ENCODE peak calls at places on chromosomes 3 and 15, in ten cellular contexts. U, K, N, D, R, S, X, C, P and V are unnamed samples.

GRCh38 chr15:34049096-34049495 is 10.1 kb upstream of the AVEN start:
- DNase-seq in N (no peak), C (no peak), P (no peak), X (no peak), K (peak), S (peak), D (no peak), R (no peak), U (peak), V (no peak)

GRCh38 chr15:68347392-68347791 is 69.8 kb downstream of the FEM1B start:
- DNase-seq in U (peak), C (no peak), P (no peak), R (no peak), K (peak), N (no peak), D (no peak), X (no peak), S (no peak), V (no peak)

GRCh38 chr3:127216415-127217261 is 23.7 kb downstream of the PRR23E start:
- DNase-seq in R (no peak), K (no peak), S (peak), D (no peak), N (no peak), U (no peak), C (no peak), P (no peak), X (no peak), V (no peak)

GRCh38 chr3:39990532-39990931 is 181.1 kb downstream of the MYRIP start:
- DNase-seq in R (peak), S (peak), N (peak), K (peak), X (peak), P (no peak), D (peak), U (peak), C (no peak), V (peak)

GRCh38 chr3:195889843-195890407 is 18.4 kb downstream of the TNK2 start:
- DNase-seq in D (no peak), C (no peak), N (no peak), U (no peak), K (no peak), P (no peak), X (no peak), R (no peak), S (no peak), V (no peak)

GRCh38 chr15:85412956-85413854 is 32.8 kb downstream of the AKAP13 start:
- DNase-seq in K (peak), D (peak), X (peak), R (no peak), N (peak), U (peak), P (peak), C (no peak), S (peak), V (peak)

GRCh38 chr15:90697180-90697579 is 20.0 kb upstream of the BLM start:
- DNase-seq in K (no peak), P (no peak), C (no peak), X (no peak), N (no peak), S (no peak), D (no peak), U (no peak), R (no peak), V (no peak)

GRCh38 chr3:18740631-18741583 is 315.8 kb upstream of the SATB1 start:
- DNase-seq in D (peak), X (peak), C (no peak), R (no peak), P (no peak), N (peak), U (no peak), S (no peak), K (no peak), V (peak)

GRCh38 chr3:171376125-171376947 is 83.9 kb downstream of the TNIK start:
- DNase-seq in D (no peak), N (no peak), R (no peak), X (no peak), C (no peak), K (no peak), U (peak), P (no peak), S (no peak), V (no peak)

GRCh38 chr3:177744873-177745646 is 547.8 kb upstream of the TBL1XR1 start:
- DNase-seq in U (peak), N (no peak), P (no peak), X (no peak), K (peak), D (no peak), S (peak), R (no peak), C (no peak), V (peak)

GRCh38 chr3:126180477-126181397 is at the start of gene ALDH1L1:
- DNase-seq in R (peak), C (peak), D (no peak), N (peak), X (peak), P (peak), U (peak), K (peak), S (no peak), V (peak)

GRCh38 chr15:78315686-78316085 is 16.3 kb upstream of the SKIC8 start:
- DNase-seq in R (peak), X (peak), N (peak), C (no peak), P (no peak), S (peak), K (peak), D (peak), U (no peak), V (no peak)

DNA sequence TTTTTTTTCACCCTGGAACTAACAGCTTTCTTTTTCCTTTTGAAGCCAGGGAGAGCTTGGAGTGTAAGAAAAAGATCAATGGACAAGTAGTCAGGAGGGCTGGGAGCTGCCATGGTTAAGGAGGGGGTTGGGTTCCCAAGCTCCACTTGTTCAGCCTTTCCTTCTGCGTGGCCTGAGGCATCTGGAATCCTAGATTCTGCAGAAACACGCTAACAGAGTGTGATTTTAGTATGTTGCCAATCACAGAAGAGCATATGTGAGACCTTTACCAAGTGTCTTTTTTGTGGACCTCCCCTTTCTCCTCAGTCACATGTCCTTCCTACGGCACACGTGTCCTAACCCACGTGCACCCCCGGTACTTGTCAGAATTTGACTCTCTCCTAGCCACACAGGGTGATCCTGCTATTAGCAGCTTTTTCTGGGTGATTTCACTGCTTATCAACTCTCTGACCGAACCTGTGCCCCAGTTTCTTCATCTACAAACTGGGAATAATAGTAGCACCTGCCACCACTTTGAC is 11.4 kb downstream of the TIMP4 start:
- DNase-seq in K (no peak), P (no peak), S (no peak), N (no peak), C (no peak), R (no peak), X (no peak), U (no peak), D (no peak), V (no peak)
- H3K27ac ChIP-seq in K (no peak), P (no peak), S (no peak), N (no peak), C (peak), R (no peak), X (no peak), U (no peak), D (no peak), V (no peak)

GRCh38 chr3:25035511-25035910 is 392.6 kb upstream of the RARB start:
- DNase-seq in U (peak), D (no peak), R (no peak), X (no peak), C (no peak), P (no peak), S (no peak), N (no peak), K (no peak), V (no peak)

GRCh38 chr3:25027639-25028038 is 400.4 kb upstream of the RARB start:
- DNase-seq in D (no peak), S (no peak), X (no peak), N (no peak), R (no peak), K (no peak), C (no peak), U (no peak), P (no peak), V (no peak)

GRCh38 chr3:25037049-25037547 is 391.0 kb upstream of the RARB start:
- DNase-seq in X (no peak), N (no peak), K (peak), D (no peak), S (no peak), C (no peak), U (peak), R (no peak), P (no peak), V (no peak)

GRCh38 chr3:25038907-25039306 is 389.2 kb upstream of the RARB start:
- DNase-seq in N (no peak), P (no peak), K (no peak), C (no peak), S (no peak), U (peak), R (no peak), D (no peak), X (no peak), V (no peak)

GRCh38 chr3:25033407-25034029 is 394.5 kb upstream of the RARB start:
- DNase-seq in S (peak), U (peak), D (peak), C (no peak), R (peak), P (no peak), N (peak), X (peak), K (peak), V (peak)
- TF ChIP-seq CTCF in S (peak), U (peak), D (peak), C (peak), R (peak), P (no peak), N (peak), X (peak), K (peak), V (peak)

DNA sequence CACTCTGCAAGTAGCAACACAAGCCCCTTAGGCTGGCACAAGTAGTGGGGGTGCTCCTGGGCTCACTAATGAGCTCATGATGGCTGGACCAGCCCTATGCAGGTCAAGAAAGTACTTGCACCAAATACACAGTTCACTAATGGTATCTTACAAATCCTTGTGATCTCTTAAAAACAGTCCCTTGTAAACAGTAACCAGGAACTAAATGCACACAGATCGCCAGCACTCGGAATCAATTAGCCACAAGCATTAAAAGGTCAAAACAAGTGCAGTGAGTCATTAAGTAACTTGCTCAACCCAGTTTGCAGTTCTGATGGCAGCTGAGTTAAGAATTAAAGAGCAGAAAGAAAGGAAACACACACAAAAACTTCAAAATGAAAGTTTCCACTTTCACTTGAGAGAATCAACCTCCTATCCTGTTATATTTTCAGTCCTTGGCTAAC is 43.2 kb downstream of the ARHGEF3 start:
- DNase-seq in P (no peak), R (no peak), C (no peak), X (no peak), S (peak), N (no peak), K (peak), U (peak), D (no peak), V (peak)
- H3K27ac ChIP-seq in P (no peak), R (no peak), C (no peak), X (peak), S (peak), N (peak), K (peak), U (peak), D (no peak), V (peak)

DNA sequence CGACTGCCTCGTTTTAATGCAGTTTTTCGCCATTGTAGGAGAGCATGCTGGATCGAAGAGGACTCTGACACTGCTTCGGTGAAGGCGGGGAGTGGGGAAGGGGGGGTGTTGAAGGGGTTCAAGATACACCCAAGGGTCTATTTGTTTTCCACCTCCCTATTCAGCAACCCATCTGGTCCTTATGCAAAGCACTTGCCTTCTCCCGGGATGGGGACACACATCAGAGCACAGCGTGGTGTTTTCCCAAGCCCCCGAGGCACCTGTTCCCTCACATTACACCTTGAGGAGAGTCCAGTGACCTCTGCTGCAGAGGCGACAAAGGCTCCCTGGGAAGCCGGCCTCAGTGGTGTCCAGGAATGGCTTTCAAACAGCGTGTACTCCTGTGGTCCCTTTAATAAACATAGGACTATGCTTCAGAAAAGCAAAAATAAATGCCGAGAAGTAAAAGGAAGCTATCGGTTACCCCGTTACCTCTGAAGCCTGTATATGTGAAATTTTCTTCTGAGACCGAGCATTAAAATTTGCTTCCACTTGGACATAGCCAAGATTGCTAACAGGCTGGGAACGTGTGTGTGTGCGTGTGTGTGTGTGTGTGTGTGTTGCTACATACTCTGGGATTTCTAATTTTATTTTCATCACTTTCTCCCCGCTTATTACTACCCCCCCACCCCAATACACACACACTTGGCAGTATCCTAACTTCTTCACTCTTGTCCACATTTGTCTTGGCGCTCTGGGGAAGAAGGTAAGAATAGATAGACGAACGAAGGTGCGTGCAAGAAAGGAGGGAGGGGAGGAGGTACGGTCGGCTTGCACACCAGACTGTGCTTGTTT is 53.2 kb downstream of the CCDC54 start:
- DNase-seq in X (peak), S (no peak), D (no peak), C (no peak), N (peak), K (peak), R (no peak), P (peak), U (peak), V (no peak)
- TF ChIP-seq CTCF in X (peak), S (no peak), D (peak), C (no peak), N (no peak), K (no peak), R (no peak), P (no peak), U (no peak), V (no peak)

GRCh38 chr3:154135511-154136173 is 14.5 kb downstream of the ARHGEF26 start:
- DNase-seq in P (no peak), D (no peak), X (no peak), K (no peak), C (no peak), N (no peak), S (peak), R (no peak), U (no peak), V (no peak)
- H3K27ac ChIP-seq in P (no peak), D (no peak), X (no peak), K (no peak), C (no peak), N (no peak), S (no peak), R (no peak), U (no peak), V (no peak)

GRCh38 chr15:48795901-48796300 is 15.0 kb downstream of the CEP152 start:
- DNase-seq in U (no peak), D (no peak), K (no peak), C (no peak), N (no peak), X (no peak), P (no peak), S (no peak), R (no peak), V (no peak)
- TF ChIP-seq CTCF in U (no peak), D (no peak), K (no peak), C (no peak), N (no peak), X (no peak), P (no peak), S (no peak), R (no peak), V (no peak)

GRCh38 chr15:66505818-66506217 is 692 bp downstream of the ZWILCH start:
- DNase-seq in N (no peak), C (no peak), K (no peak), X (no peak), S (no peak), D (no peak), P (no peak), R (no peak), U (no peak), V (no peak)
- H3K27ac ChIP-seq in N (peak), C (peak), K (peak), X (peak), S (no peak), D (peak), P (no peak), R (no peak), U (peak), V (no peak)

GRCh38 chr15:70260096-70260495 is 162.4 kb upstream of the TLE3 start:
- DNase-seq in C (no peak), R (no peak), N (no peak), D (peak), P (no peak), K (no peak), U (no peak), X (no peak), S (no peak), V (no peak)

GRCh38 chr15:70260580-70260979 is 162.9 kb upstream of the TLE3 start:
- DNase-seq in K (no peak), X (no peak), R (no peak), U (no peak), S (no peak), D (no peak), C (no peak), N (no peak), P (no peak), V (no peak)

GRCh38 chr15:70259030-70259424 is 161.3 kb upstream of the TLE3 start:
- DNase-seq in K (peak), S (no peak), N (peak), C (no peak), X (peak), D (peak), U (peak), R (peak), P (peak), V (peak)

GRCh38 chr15:70258369-70259029 is 160.8 kb upstream of the TLE3 start:
- DNase-seq in X (peak), C (no peak), R (no peak), S (no peak), U (no peak), K (no peak), P (no peak), D (peak), N (peak), V (no peak)

DNA sequence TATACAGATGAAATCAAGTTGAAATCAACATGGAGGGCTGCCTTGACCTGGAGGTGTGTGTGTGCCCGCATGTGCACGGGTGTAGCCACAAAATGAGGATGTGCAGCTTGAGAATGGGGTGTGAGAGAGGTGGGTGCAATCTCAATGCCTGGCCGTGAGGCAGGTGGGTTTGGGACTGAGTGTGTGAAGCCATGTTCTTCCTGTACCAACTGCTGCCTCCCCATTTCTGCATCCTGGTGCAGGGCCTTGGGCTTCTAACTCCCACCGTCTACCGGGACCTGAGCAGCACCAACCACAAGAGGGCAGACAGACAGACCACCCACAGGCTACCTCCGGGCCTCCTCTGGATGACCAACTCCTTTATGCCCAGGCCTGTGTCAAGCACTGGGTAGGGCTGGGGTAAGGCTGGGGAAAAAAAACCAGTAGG is 161.9 kb upstream of the TLE3 start:
- DNase-seq in X (no peak), C (no peak), K (no peak), D (peak), N (no peak), R (no peak), S (no peak), U (no peak), P (no peak), V (no peak)
- TF ChIP-seq CTCF in X (no peak), C (no peak), K (no peak), D (peak), N (no peak), R (no peak), S (no peak), U (no peak), P (no peak), V (no peak)

DNA sequence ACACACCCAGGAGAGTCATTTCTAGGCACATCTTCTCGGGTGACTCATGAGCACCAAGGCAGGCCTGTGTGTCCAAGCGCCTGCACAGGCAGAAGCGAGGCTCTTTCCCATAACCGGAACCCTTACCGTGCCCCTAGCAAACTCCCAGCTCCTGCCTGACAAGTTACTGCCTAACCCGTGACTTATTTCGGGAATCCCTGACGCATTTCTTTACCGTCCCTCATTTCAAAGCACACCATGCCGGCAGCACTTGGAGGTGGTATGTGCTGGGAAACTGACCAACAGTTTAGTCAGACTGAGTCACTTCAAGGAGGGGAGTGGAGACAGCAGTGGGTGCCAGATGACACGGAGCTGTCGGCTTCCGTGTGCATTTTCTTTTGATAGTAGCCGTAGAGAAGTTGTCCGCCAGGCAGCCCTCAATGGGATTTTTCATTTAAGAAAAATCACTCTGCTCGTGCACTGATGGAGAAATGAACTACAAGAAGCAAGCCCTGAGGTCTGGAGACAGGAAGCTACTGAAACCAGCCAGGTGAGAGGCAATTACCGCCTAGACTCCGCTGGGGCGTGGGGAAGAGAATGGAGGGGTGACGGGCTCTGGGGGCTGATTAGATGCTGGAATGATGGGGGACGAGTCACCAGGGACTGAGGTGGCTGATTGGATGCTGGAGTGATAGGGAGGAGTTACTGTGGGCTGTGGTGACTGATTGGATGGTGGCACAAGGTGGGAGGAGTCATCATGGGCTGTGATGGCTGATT is 17.2 kb upstream of the HRH1 start:
- DNase-seq in R (no peak), N (no peak), P (peak), U (peak), K (peak), S (peak), C (peak), D (no peak), X (peak), V (peak)
- H3K27ac ChIP-seq in R (no peak), N (peak), P (no peak), U (peak), K (peak), S (peak), C (peak), D (no peak), X (peak), V (no peak)